ENCODE peak calls at places on chromosomes 1 and 21, in nine cellular contexts. One of them, this sample, is unnamed.

GRCh38 chr1:156378557-156378956 is 9.5 kb downstream of the RHBG start:
- DNase-seq in nephron progenitor cell: no peak
- DNase-seq in ovary: no peak
- DNase-seq in left ventricle myocardium inferior: no peak
- DNase-seq in HL-60: no peak
- DNase-seq in left lung: no peak
- DNase-seq in GM23338: no peak
- DNase-seq in thoracic aorta: no peak
- DNase-seq in uterus: no peak
- DNase-seq in this sample: no peak

GRCh38 chr1:232319518-232319917 is 310.4 kb downstream of the SIPA1L2 start:
- DNase-seq in ovary: no peak
- DNase-seq in GM23338: no peak
- DNase-seq in uterus: no peak
- DNase-seq in thoracic aorta: no peak
- DNase-seq in left ventricle myocardium inferior: no peak
- DNase-seq in HL-60: no peak
- DNase-seq in nephron progenitor cell: no peak
- DNase-seq in left lung: no peak
- DNase-seq in this sample: no peak

GRCh38 chr1:205748398-205749093 is 1.4 kb downstream of the NUCKS1 start:
- DNase-seq in uterus: peak
- DNase-seq in nephron progenitor cell: peak
- DNase-seq in left ventricle myocardium inferior: no peak
- DNase-seq in HL-60: no peak
- DNase-seq in ovary: no peak
- DNase-seq in GM23338: peak
- DNase-seq in thoracic aorta: no peak
- DNase-seq in left lung: no peak
- DNase-seq in this sample: no peak

GRCh38 chr1:231397882-231398671 is 24.0 kb downstream of the EGLN1 start:
- DNase-seq in HL-60: no peak
- DNase-seq in uterus: no peak
- DNase-seq in GM23338: no peak
- DNase-seq in left ventricle myocardium inferior: no peak
- DNase-seq in ovary: no peak
- DNase-seq in left lung: no peak
- DNase-seq in nephron progenitor cell: no peak
- DNase-seq in thoracic aorta: no peak
- DNase-seq in this sample: no peak

GRCh38 chr1:21292991-21293536 is 2.8 kb upstream of the ECE1 start:
- DNase-seq in thoracic aorta: no peak
- DNase-seq in nephron progenitor cell: no peak
- DNase-seq in GM23338: no peak
- DNase-seq in left lung: no peak
- DNase-seq in left ventricle myocardium inferior: no peak
- DNase-seq in HL-60: no peak
- DNase-seq in uterus: no peak
- DNase-seq in ovary: no peak
- DNase-seq in this sample: no peak

GRCh38 chr1:1299686-1300351 is 7.9 kb downstream of the ACAP3 start:
- DNase-seq in nephron progenitor cell: no peak
- DNase-seq in ovary: no peak
- DNase-seq in uterus: no peak
- DNase-seq in thoracic aorta: no peak
- DNase-seq in left ventricle myocardium inferior: no peak
- DNase-seq in left lung: no peak
- DNase-seq in HL-60: no peak
- DNase-seq in GM23338: peak
- DNase-seq in this sample: no peak

GRCh38 chr21:29104239-29104708 is 26.2 kb upstream of the MAP3K7CL start:
- DNase-seq in thoracic aorta: no peak
- DNase-seq in ovary: no peak
- DNase-seq in left lung: no peak
- DNase-seq in left ventricle myocardium inferior: no peak
- DNase-seq in nephron progenitor cell: no peak
- DNase-seq in uterus: no peak
- DNase-seq in HL-60: no peak
- DNase-seq in GM23338: no peak
- DNase-seq in this sample: no peak

GRCh38 chr1:37037675-37038074 is 3.4 kb upstream of the GRIK3 start:
- DNase-seq in GM23338: peak
- DNase-seq in HL-60: no peak
- DNase-seq in nephron progenitor cell: no peak
- DNase-seq in left lung: no peak
- DNase-seq in left ventricle myocardium inferior: no peak
- DNase-seq in thoracic aorta: no peak
- DNase-seq in ovary: no peak
- DNase-seq in uterus: no peak
- DNase-seq in this sample: no peak

GRCh38 chr1:68149907-68150306 is 82.4 kb downstream of the WLS start:
- DNase-seq in left ventricle myocardium inferior: no peak
- DNase-seq in ovary: no peak
- DNase-seq in GM23338: peak
- DNase-seq in left lung: no peak
- DNase-seq in thoracic aorta: no peak
- DNase-seq in HL-60: no peak
- DNase-seq in nephron progenitor cell: no peak
- DNase-seq in uterus: no peak
- DNase-seq in this sample: no peak

GRCh38 chr1:35568975-35569395 is 4.1 kb upstream of the TFAP2E start:
- DNase-seq in thoracic aorta: no peak
- DNase-seq in left lung: no peak
- DNase-seq in HL-60: peak
- DNase-seq in left ventricle myocardium inferior: no peak
- DNase-seq in nephron progenitor cell: peak
- DNase-seq in uterus: no peak
- DNase-seq in ovary: no peak
- DNase-seq in GM23338: peak
- DNase-seq in this sample: no peak

DNA sequence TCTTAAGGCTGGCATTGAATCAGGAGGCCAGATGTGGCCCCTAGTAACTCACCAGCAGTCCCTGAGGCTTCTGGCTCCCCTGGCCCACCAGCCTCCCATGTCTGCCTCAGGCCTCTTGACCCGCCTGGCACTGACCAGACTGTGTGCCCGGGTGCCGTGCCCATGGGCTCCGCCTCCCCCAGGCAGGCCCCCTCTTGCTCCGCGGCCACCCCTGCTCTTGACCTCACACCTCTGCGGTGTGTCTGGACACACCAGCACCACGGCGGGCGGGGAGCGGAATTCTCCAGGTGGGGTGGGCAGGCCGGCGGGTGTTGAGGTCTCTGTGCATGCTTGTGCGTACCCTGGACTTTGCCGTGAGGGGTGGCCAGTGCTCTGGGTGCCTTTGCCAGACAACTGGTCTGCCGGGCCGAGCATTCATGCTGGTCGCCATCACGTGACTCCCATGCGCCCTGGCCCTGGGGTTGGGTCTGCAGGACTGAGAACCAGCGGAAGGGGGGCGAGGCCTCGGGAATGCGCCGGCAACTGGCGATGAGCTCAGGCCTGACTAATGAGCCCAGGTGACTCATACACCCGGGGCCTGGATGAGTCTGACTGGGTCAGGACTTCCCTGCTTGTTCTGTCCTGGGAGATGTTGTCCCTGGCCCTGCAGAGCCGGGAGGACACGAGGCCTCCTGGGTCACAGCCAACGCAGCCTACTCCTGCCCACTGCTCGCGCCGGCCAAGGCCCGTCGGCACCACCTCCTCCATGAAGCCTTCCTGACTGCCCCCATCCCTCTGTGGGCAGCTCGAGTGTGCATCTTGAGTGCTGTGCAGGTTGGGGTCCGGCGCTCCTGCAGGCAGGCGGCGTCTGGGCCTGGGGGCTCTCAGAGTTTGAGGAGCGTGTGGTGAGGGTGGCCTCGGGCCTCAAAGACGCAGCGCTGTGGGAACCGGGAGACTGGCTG is 22.6 kb downstream of the COL18A1 start:
- DNase-seq in thoracic aorta: peak
- DNase-seq in HL-60: no peak
- DNase-seq in left ventricle myocardium inferior: peak
- DNase-seq in left lung: peak
- DNase-seq in nephron progenitor cell: peak
- DNase-seq in uterus: peak
- DNase-seq in GM23338: peak
- DNase-seq in ovary: peak
- DNase-seq in this sample: no peak
- TF ChIP-seq CTCF in thoracic aorta: no peak
- TF ChIP-seq CTCF in HL-60: no peak
- TF ChIP-seq CTCF in left ventricle myocardium inferior: no peak
- TF ChIP-seq CTCF in left lung: no peak
- TF ChIP-seq CTCF in nephron progenitor cell: no peak
- TF ChIP-seq CTCF in uterus: no peak
- TF ChIP-seq CTCF in GM23338: no peak
- TF ChIP-seq CTCF in ovary: no peak
- TF ChIP-seq CTCF in this sample: no peak

GRCh38 chr1:228108055-228108690 is 926 bp downstream of the MRPL55 start:
- DNase-seq in thoracic aorta: no peak
- DNase-seq in HL-60: no peak
- DNase-seq in uterus: no peak
- DNase-seq in GM23338: no peak
- DNase-seq in nephron progenitor cell: no peak
- DNase-seq in ovary: no peak
- DNase-seq in left ventricle myocardium inferior: no peak
- DNase-seq in left lung: no peak
- DNase-seq in this sample: no peak
- TF ChIP-seq CTCF in thoracic aorta: no peak
- TF ChIP-seq CTCF in HL-60: no peak
- TF ChIP-seq CTCF in uterus: no peak
- TF ChIP-seq CTCF in GM23338: no peak
- TF ChIP-seq CTCF in nephron progenitor cell: no peak
- TF ChIP-seq CTCF in ovary: no peak
- TF ChIP-seq CTCF in left ventricle myocardium inferior: no peak
- TF ChIP-seq CTCF in left lung: no peak
- TF ChIP-seq CTCF in this sample: no peak

DNA sequence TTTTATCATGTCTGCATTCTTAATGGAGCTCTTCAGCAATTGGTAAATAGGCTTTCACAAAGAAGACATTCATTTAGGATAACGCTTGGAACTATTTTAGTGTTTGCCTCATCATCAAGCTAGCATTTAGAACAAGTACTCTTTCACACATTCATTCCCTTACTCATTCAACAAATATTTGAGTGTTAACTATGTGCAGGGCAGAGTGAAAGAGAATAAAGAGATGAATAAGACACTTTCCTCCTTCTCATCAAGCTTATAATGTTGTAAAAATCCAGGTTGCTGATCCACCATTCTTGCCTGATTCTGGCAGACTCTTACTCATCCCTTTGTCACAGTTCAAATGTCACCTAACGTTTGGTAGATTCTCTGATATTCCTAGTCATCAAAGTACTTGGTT is 386.4 kb upstream of the BEND5 start:
- DNase-seq in ovary: no peak
- DNase-seq in thoracic aorta: no peak
- DNase-seq in HL-60: no peak
- DNase-seq in left ventricle myocardium inferior: no peak
- DNase-seq in left lung: no peak
- DNase-seq in GM23338: no peak
- DNase-seq in nephron progenitor cell: no peak
- DNase-seq in uterus: no peak
- DNase-seq in this sample: no peak
- TF ChIP-seq CTCF in ovary: no peak
- TF ChIP-seq CTCF in thoracic aorta: no peak
- TF ChIP-seq CTCF in HL-60: no peak
- TF ChIP-seq CTCF in left ventricle myocardium inferior: no peak
- TF ChIP-seq CTCF in left lung: no peak
- TF ChIP-seq CTCF in GM23338: no peak
- TF ChIP-seq CTCF in nephron progenitor cell: no peak
- TF ChIP-seq CTCF in uterus: no peak
- TF ChIP-seq CTCF in this sample: no peak

DNA sequence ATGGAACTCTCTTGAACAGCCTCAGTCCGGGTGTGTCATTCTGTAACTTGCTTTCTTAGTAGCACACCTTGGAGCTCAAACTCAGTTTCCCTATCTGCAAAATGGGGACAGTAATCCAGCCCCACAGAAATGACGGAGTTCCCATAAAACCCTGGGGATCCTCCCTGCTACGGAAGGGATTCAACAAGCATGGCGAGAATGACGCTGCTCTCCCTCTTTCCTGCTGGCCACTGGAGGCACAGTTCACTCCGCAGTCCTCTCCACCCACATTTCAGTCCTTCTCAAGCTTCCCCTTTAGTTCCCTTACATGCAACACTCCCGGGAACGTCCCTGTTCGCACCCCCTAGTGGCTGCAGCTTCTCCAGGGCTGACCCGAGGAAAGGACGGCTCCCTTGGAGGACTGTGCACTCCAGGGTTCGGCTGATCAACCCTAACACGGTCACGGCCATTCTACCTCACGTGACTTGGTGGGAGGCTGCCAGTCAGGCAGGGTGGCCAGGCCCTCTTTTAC is 20.6 kb downstream of the RUNX3 start:
- DNase-seq in uterus: no peak
- DNase-seq in thoracic aorta: no peak
- DNase-seq in ovary: no peak
- DNase-seq in GM23338: peak
- DNase-seq in nephron progenitor cell: peak
- DNase-seq in HL-60: no peak
- DNase-seq in left ventricle myocardium inferior: peak
- DNase-seq in left lung: peak
- DNase-seq in this sample: peak
- TF ChIP-seq CTCF in uterus: no peak
- TF ChIP-seq CTCF in thoracic aorta: peak
- TF ChIP-seq CTCF in ovary: no peak
- TF ChIP-seq CTCF in GM23338: peak
- TF ChIP-seq CTCF in nephron progenitor cell: peak
- TF ChIP-seq CTCF in HL-60: no peak
- TF ChIP-seq CTCF in left ventricle myocardium inferior: peak
- TF ChIP-seq CTCF in left lung: peak
- TF ChIP-seq CTCF in this sample: peak

DNA sequence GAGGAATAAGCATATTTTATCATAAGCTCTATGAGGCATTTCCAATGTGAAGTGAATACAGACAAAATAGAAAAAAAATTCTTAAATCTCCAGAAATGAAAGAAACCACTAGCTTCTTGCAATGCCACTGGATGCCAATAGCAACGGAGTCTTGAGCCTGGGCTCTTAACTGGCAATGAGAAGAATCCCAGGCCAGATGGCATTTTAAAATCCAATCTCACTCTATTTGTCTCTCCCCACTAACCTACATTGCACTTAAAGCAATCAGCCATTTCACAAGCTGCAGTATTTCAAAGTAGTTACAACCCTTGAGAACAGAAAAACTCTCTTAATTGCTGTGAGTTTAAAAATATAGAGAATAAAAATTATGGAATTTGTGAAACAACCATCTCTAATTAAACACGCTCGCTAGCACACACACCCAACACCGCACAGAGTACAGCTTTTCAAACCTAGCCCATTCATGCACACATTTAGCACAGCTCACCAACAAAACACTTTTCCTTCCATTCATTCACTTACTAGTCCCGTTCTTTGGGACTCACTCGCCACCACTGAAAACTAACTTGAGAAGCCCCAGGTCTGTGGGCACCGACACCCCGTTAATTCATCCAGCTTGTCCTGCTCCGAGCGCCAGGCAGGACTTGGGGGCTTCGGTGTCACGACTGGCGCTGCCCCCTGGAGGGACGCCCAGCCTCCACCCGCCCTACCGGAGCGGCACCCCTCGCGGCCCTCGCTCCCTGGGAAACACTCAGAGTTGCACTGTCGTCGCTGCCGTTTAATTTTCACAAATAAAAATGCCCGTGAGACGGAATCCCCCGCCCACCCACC is 1.1 kb downstream of the DDAH1 start:
- DNase-seq in ovary: no peak
- DNase-seq in left ventricle myocardium inferior: no peak
- DNase-seq in HL-60: no peak
- DNase-seq in GM23338: peak
- DNase-seq in nephron progenitor cell: no peak
- DNase-seq in uterus: no peak
- DNase-seq in thoracic aorta: no peak
- DNase-seq in left lung: no peak
- DNase-seq in this sample: no peak
- TF ChIP-seq CTCF in ovary: no peak
- TF ChIP-seq CTCF in left ventricle myocardium inferior: no peak
- TF ChIP-seq CTCF in HL-60: no peak
- TF ChIP-seq CTCF in GM23338: no peak
- TF ChIP-seq CTCF in nephron progenitor cell: no peak
- TF ChIP-seq CTCF in uterus: no peak
- TF ChIP-seq CTCF in thoracic aorta: no peak
- TF ChIP-seq CTCF in left lung: no peak
- TF ChIP-seq CTCF in this sample: no peak

This sample was measured in CD14-positive monocyte.